ENCODE peak calls at places on chromosomes 13 and 19, in four cellular contexts. Y is GF-D8; H is stimulated activated CD4-positive, alpha-beta T cell treated with anti-CD3 and anti-CD28 coated beads, Interleukin-2, amount 100 ng/mL, for 48 hours; T is hypothalamus. A is an unnamed sample.

GRCh38 chr19:7556696-7557315 is 21.3 kb downstream of the PNPLA6 start:
- DNase-seq in H (no peak), T (no peak), Y (no peak), A (no peak)

GRCh38 chr13:52158629-52159158 is 703 bp downstream of the NEK3 start:
- DNase-seq in Y (no peak), H (peak), T (no peak), A (no peak)

GRCh38 chr19:30448386-30449130 is 76.4 kb downstream of the ZNF536 start:
- DNase-seq in H (no peak), T (no peak), Y (no peak), A (no peak)

GRCh38 chr19:12623361-12624031 is 12.8 kb downstream of the ZNF791 start:
- DNase-seq in T (no peak), H (no peak), Y (no peak), A (no peak)

GRCh38 chr19:4295972-4296771 is 6.0 kb downstream of the TMIGD2 start:
- DNase-seq in Y (no peak), H (no peak), T (peak), A (peak)

GRCh38 chr19:41746593-41747227 is 8.6 kb upstream of the CEACAM6 start:
- DNase-seq in T (no peak), Y (peak), H (peak), A (no peak)

GRCh38 chr19:30388819-30389218 is 16.6 kb downstream of the ZNF536 start:
- DNase-seq in T (no peak), H (no peak), Y (no peak), A (no peak)

GRCh38 chr13:98377635-98378378 is 199.1 kb downstream of the STK24 start:
- DNase-seq in T (no peak), H (no peak), Y (no peak), A (no peak)

GRCh38 chr19:3679138-3679537 is 21.1 kb downstream of the PIP5K1C start:
- DNase-seq in T (no peak), H (no peak), Y (no peak), A (no peak)

GRCh38 chr19:33436360-33437345 is 63.1 kb downstream of the CEBPG start:
- DNase-seq in T (no peak), H (no peak), Y (no peak), A (no peak)

GRCh38 chr19:48480476-48481190 is 11.5 kb downstream of the CYTH2 start:
- DNase-seq in T (no peak), Y (no peak), H (peak), A (peak)

GRCh38 chr19:45403272-45403671 is 1.6 kb downstream of the PPP1R13L start:
- DNase-seq in H (no peak), Y (no peak), T (no peak), A (no peak)

GRCh38 chr13:49308104-49308875 is 60.6 kb downstream of the CDADC1 start:
- DNase-seq in T (peak), Y (no peak), H (no peak), A (peak)

GRCh38 chr13:71695662-71696061 is 171.3 kb downstream of the DACH1 start:
- DNase-seq in H (no peak), T (no peak), Y (no peak), A (no peak)

GRCh38 chr13:75612354-75612753 is 23.8 kb upstream of the LMO7 start:
- DNase-seq in T (no peak), Y (no peak), H (no peak), A (no peak)

GRCh38 chr13:52599853-52600603 is 42.2 kb upstream of the HNRNPA1L2 start:
- DNase-seq in T (no peak), Y (no peak), H (no peak), A (peak)

GRCh38 chr19:35300340-35300649 is 8.3 kb downstream of the MAG start:
- DNase-seq in Y (no peak), T (no peak), H (no peak), A (no peak)

GRCh38 chr19:12544401-12544876 is 6.8 kb downstream of the ZNF564 start:
- DNase-seq in T (no peak), Y (peak), H (no peak), A (no peak)

GRCh38 chr13:90239130-90239529 is 1108.4 kb upstream of the MIR17HG start:
- DNase-seq in Y (no peak), H (no peak), T (no peak), A (no peak)

GRCh38 chr13:72875233-72875632 is 93.3 kb downstream of the PIBF1 start:
- DNase-seq in H (no peak), T (no peak), Y (no peak), A (no peak)

GRCh38 chr13:83515267-83515666 is 367.0 kb downstream of the SLITRK1 start:
- DNase-seq in H (no peak), Y (no peak), T (no peak), A (no peak)

GRCh38 chr19:9729162-9729561 is 39.4 kb downstream of the ZNF846 start:
- DNase-seq in T (no peak), Y (no peak), H (no peak), A (no peak)

GRCh38 chr19:52464798-52465470 is 11.6 kb downstream of the ZNF578 start:
- DNase-seq in T (no peak), Y (no peak), H (no peak), A (no peak)

GRCh38 chr13:103335226-103335625 is 269.0 kb upstream of the SLC10A2 start:
- DNase-seq in T (no peak), Y (no peak), H (no peak), A (no peak)

GRCh38 chr13:113291997-113292862 is 4.8 kb upstream of the LAMP1 start:
- DNase-seq in H (no peak), T (no peak), Y (peak), A (no peak)

GRCh38 chr13:44352202-44352601 is 21.4 kb upstream of the SERP2 start:
- DNase-seq in T (no peak), Y (peak), H (no peak), A (no peak)

GRCh38 chr13:27522847-27523246 is 72.5 kb upstream of the MTIF3 start:
- DNase-seq in T (no peak), Y (no peak), H (no peak), A (no peak)

GRCh38 chr13:20489185-20489820 is 36.4 kb downstream of the CRYL1 start:
- DNase-seq in Y (peak), T (no peak), H (no peak), A (peak)

GRCh38 chr19:2726160-2726855 is 5.1 kb upstream of the DIRAS1 start:
- DNase-seq in Y (no peak), H (no peak), T (no peak), A (no peak)

GRCh38 chr19:47309608-47310007 is at the start of gene C5AR1:
- DNase-seq in Y (peak), T (no peak), H (no peak), A (no peak)

GRCh38 chr13:78497702-78498319 is 105.5 kb downstream of the POU4F1 start:
- DNase-seq in Y (no peak), H (no peak), T (no peak), A (no peak)

GRCh38 chr19:9485140-9485539 is 13.3 kb downstream of the ZNF560 start:
- DNase-seq in Y (no peak), T (no peak), H (no peak), A (no peak)

GRCh38 chr13:79709526-79709925 is 228.6 kb downstream of the NDFIP2 start:
- DNase-seq in H (no peak), Y (no peak), T (no peak), A (no peak)

GRCh38 chr13:78609464-78610205 is 6.3 kb upstream of the POU4F1 start:
- DNase-seq in H (no peak), T (no peak), Y (no peak), A (no peak)

GRCh38 chr13:72126424-72126823 is 259.4 kb upstream of the DACH1 start:
- DNase-seq in H (no peak), Y (no peak), T (no peak), A (no peak)

GRCh38 chr19:3687774-3688706 is 12.2 kb downstream of the PIP5K1C start:
- DNase-seq in H (no peak), Y (no peak), T (no peak), A (no peak)

GRCh38 chr19:38425810-38426466 is at the start of gene RASGRP4:
- DNase-seq in T (no peak), H (peak), Y (peak), A (no peak)

A was measured in posterior cingulate gyrus.